ENCODE peak calls at places on chromosomes 11 and 22, in seven cellular contexts. X is lung; F is SW480; B is activated naive CD4-positive, alpha-beta T cell; T is HEK293T; J is foreskin melanocyte; C is glomerular endothelial cell. D is an unnamed sample.

GRCh38 chr11:10654211-10655150 is 39.1 kb downstream of the IRAG1 start:
- DNase-seq in C (peak), B (no peak), T (peak), X (no peak), F (peak), J (peak), D (no peak)

GRCh38 chr11:130528862-130529261 is 80.4 kb downstream of the ADAMTS15 start:
- DNase-seq in B (no peak), T (no peak), C (no peak), X (no peak), J (no peak), F (peak), D (no peak)

GRCh38 chr11:44199816-44200215 is 104.3 kb downstream of the EXT2 start:
- DNase-seq in J (no peak), F (no peak), C (no peak), X (no peak), T (no peak), B (no peak), D (no peak)

GRCh38 chr11:72885853-72886252 is 71.6 kb downstream of the ATG16L2 start:
- DNase-seq in F (no peak), C (no peak), B (no peak), J (no peak), X (no peak), T (no peak), D (no peak)

GRCh38 chr11:43983221-43983795 is 40.9 kb downstream of the C11orf96 start:
- DNase-seq in X (no peak), B (no peak), F (no peak), C (no peak), J (no peak), T (no peak), D (no peak)

GRCh38 chr11:61160487-61161189 is 588 bp downstream of the VPS37C start:
- DNase-seq in J (peak), B (no peak), F (peak), T (no peak), C (no peak), X (no peak), D (no peak)

GRCh38 chr22:46513908-46514550 is 23.4 kb downstream of the CELSR1 start:
- DNase-seq in X (no peak), C (no peak), T (no peak), F (no peak), B (no peak), J (no peak), D (no peak)

GRCh38 chr11:72354356-72355115 is 79.8 kb downstream of the CLPB start:
- DNase-seq in C (no peak), X (no peak), J (no peak), T (no peak), B (no peak), F (peak), D (no peak)

GRCh38 chr11:794766-795637 is 3.1 kb downstream of the SLC25A22 start:
- DNase-seq in X (no peak), C (no peak), F (no peak), T (no peak), J (no peak), B (no peak), D (no peak)

GRCh38 chr11:877565-877964 is 33.0 kb downstream of the CHID1 start:
- DNase-seq in B (no peak), X (no peak), F (no peak), C (no peak), T (peak), J (no peak), D (no peak)

GRCh38 chr11:10909141-10909883 is 51.5 kb upstream of the ZBED5 start:
- DNase-seq in F (no peak), J (peak), T (no peak), C (no peak), B (no peak), X (no peak), D (no peak)

GRCh38 chr22:29340566-29340965 is 25.1 kb upstream of the RASL10A start:
- DNase-seq in B (no peak), F (no peak), T (no peak), C (no peak), X (no peak), J (no peak), D (no peak)

GRCh38 chr11:115085461-115086220 is 407.3 kb downstream of the NXPE2 start:
- DNase-seq in J (no peak), F (no peak), T (no peak), X (no peak), B (no peak), C (no peak), D (no peak)

GRCh38 chr11:102192349-102193066 is 82.3 kb downstream of the YAP1 start:
- DNase-seq in F (no peak), C (no peak), T (no peak), X (no peak), J (peak), B (no peak), D (no peak)

GRCh38 chr22:49768077-49768476 is 59.6 kb downstream of the BRD1 start:
- DNase-seq in X (no peak), T (no peak), B (no peak), C (no peak), J (no peak), F (no peak), D (no peak)

GRCh38 chr11:12220305-12220704 is 109.9 kb downstream of the MICAL2 start:
- DNase-seq in X (no peak), F (no peak), T (no peak), J (no peak), C (no peak), B (no peak), D (no peak)

GRCh38 chr11:67032830-67033555 is 10.1 kb downstream of the SYT12 start:
- DNase-seq in C (no peak), F (no peak), J (peak), B (no peak), T (no peak), X (no peak), D (no peak)

GRCh38 chr22:38957808-38958207 is 399 bp downstream of the APOBEC3A start:
- DNase-seq in J (no peak), F (no peak), C (no peak), B (no peak), X (no peak), T (no peak), D (no peak)

GRCh38 chr22:41535244-41535643 is 9.0 kb downstream of the POLR3H start:
- DNase-seq in F (no peak), J (no peak), T (no peak), C (no peak), B (no peak), X (no peak), D (no peak)

GRCh38 chr22:28741200-28741757 is 341 bp downstream of the CHEK2 start:
- DNase-seq in T (no peak), F (peak), J (no peak), C (no peak), X (no peak), B (no peak), D (no peak)

GRCh38 chr22:32490279-32490678 is 15.7 kb downstream of the FBXO7 start:
- DNase-seq in B (no peak), F (no peak), C (no peak), X (no peak), J (no peak), T (no peak), D (no peak)

GRCh38 chr22:19798825-19799224 is 38.2 kb downstream of the TBX1 start:
- DNase-seq in C (no peak), F (no peak), B (no peak), X (no peak), T (no peak), J (no peak), D (no peak)

GRCh38 chr22:36463783-36464184 is 17.7 kb downstream of the TXN2 start:
- DNase-seq in J (no peak), T (no peak), C (no peak), B (no peak), X (no peak), F (no peak), D (no peak)

GRCh38 chr22:49398646-49399045 is 429.0 kb downstream of the BRD1 start:
- DNase-seq in X (peak), C (no peak), B (no peak), F (no peak), J (no peak), T (no peak), D (no peak)

GRCh38 chr11:45501980-45502545 is 163.4 kb downstream of the CHST1 start:
- DNase-seq in F (no peak), B (no peak), X (no peak), J (no peak), C (no peak), T (no peak), D (no peak)

GRCh38 chr11:1915795-1916131 is 3.7 kb upstream of the TNNT3 start:
- DNase-seq in B (no peak), F (no peak), C (no peak), X (no peak), T (no peak), J (no peak), D (no peak)

GRCh38 chr22:35318346-35319215 is 18.9 kb downstream of the TOM1 start:
- DNase-seq in T (no peak), J (no peak), X (no peak), C (no peak), B (no peak), F (no peak), D (no peak)

GRCh38 chr22:48979482-48979881 is 848.2 kb downstream of the BRD1 start:
- DNase-seq in X (no peak), J (no peak), F (peak), T (no peak), C (no peak), B (no peak), D (no peak)

GRCh38 chr11:4514196-4514595 is 30.8 kb upstream of the OR52M1 start:
- DNase-seq in F (no peak), X (no peak), B (no peak), J (no peak), C (no peak), T (no peak), D (no peak)

GRCh38 chr11:82942376-82942775 is 40.8 kb downstream of the DDIAS start:
- DNase-seq in X (no peak), T (no peak), B (no peak), J (no peak), C (no peak), F (no peak), D (no peak)

GRCh38 chr11:3216027-3216525 is 2.5 kb downstream of the MRGPRG start:
- DNase-seq in X (no peak), B (no peak), C (no peak), F (no peak), T (no peak), J (no peak), D (no peak)

GRCh38 chr11:65899356-65900124 is 648 bp downstream of the FOSL1 start:
- DNase-seq in X (no peak), T (no peak), B (peak), F (peak), C (no peak), J (no peak), D (no peak)

D was measured in cortex of kidney.